ENCODE peak calls at places on chromosome 1, in four cellular contexts. V, M, P and O are unnamed samples.

GRCh38 chr1:85611390-85611789 is 30.8 kb downstream of the CCN1 start:
- DNase-seq in M (no peak), P (no peak), V (no peak), O (no peak)

GRCh38 chr1:41427022-41427942 is 57.2 kb downstream of the EDN2 start:
- DNase-seq in V (no peak), M (no peak), P (no peak), O (no peak)

GRCh38 chr1:114482585-114482984 is 28.4 kb downstream of the TRIM33 start:
- DNase-seq in P (peak), V (no peak), M (peak), O (no peak)

GRCh38 chr1:33169290-33170055 is 12.4 kb downstream of the TRIM62 start:
- DNase-seq in V (no peak), M (no peak), P (no peak), O (no peak)

GRCh38 chr1:55813619-55814018 is 598.5 kb upstream of the USP24 start:
- DNase-seq in M (no peak), P (no peak), V (no peak), O (no peak)

GRCh38 chr1:110207831-110208230 is 2.3 kb upstream of the KCNC4 start:
- DNase-seq in P (peak), M (peak), V (peak), O (peak)

GRCh38 chr1:26582836-26583460 is 53.4 kb downstream of the RPS6KA1 start:
- DNase-seq in V (peak), M (peak), P (peak), O (no peak)

GRCh38 chr1:178521241-178521640 is 8.3 kb downstream of the TEX35 start:
- DNase-seq in V (no peak), P (no peak), M (no peak), O (no peak)

GRCh38 chr1:53561488-53562115 is 102.4 kb downstream of the DMRTB1 start:
- DNase-seq in M (no peak), P (no peak), V (peak), O (no peak)

GRCh38 chr1:246149543-246149942 is 357.5 kb downstream of the SMYD3 start:
- DNase-seq in M (no peak), P (no peak), V (no peak), O (no peak)

GRCh38 chr1:19514391-19514831 is 29.1 kb upstream of the CAPZB start:
- DNase-seq in V (no peak), M (no peak), P (no peak), O (no peak)

GRCh38 chr1:178361847-178362246 is 134.9 kb downstream of the CLEC20A start:
- DNase-seq in V (no peak), P (peak), M (no peak), O (no peak)

GRCh38 chr1:44485933-44486475 is 80.9 kb downstream of the RNF220 start:
- DNase-seq in V (no peak), P (peak), M (no peak), O (no peak)

GRCh38 chr1:166351676-166352075 is 184.9 kb upstream of the FAM78B start:
- DNase-seq in V (no peak), P (no peak), M (no peak), O (no peak)

GRCh38 chr1:67700220-67700619 is 15.2 kb downstream of the GADD45A start:
- DNase-seq in V (no peak), P (no peak), M (no peak), O (no peak)

GRCh38 chr1:167333114-167333513 is 112.4 kb downstream of the POU2F1 start:
- DNase-seq in M (no peak), P (no peak), V (no peak), O (no peak)

GRCh38 chr1:17569200-17570139 is 30.0 kb downstream of the ARHGEF10L start:
- DNase-seq in M (no peak), P (peak), V (peak), O (no peak)

GRCh38 chr1:58412071-58412580 is 134.4 kb downstream of the OMA1 start:
- DNase-seq in P (no peak), M (no peak), V (no peak), O (no peak)

GRCh38 chr1:202143768-202144509 is 598 bp downstream of the ARL8A start:
- DNase-seq in M (peak), P (peak), V (no peak), O (peak)

GRCh38 chr1:228289996-228290881 is 82.4 kb downstream of the OBSCN start:
- DNase-seq in P (no peak), M (no peak), V (no peak), O (no peak)

GRCh38 chr1:173152585-173152984 is 54.5 kb downstream of the TNFSF4 start:
- DNase-seq in P (no peak), V (no peak), M (no peak), O (no peak)

GRCh38 chr1:173137116-173137515 is 70.0 kb downstream of the TNFSF4 start:
- DNase-seq in P (no peak), M (no peak), V (no peak), O (no peak)

GRCh38 chr1:36735939-36736730 is 253.4 kb upstream of the CSF3R start:
- DNase-seq in P (peak), M (no peak), V (no peak), O (no peak)

GRCh38 chr1:211705439-211706205 is 30.2 kb upstream of the NEK2 start:
- DNase-seq in V (no peak), M (no peak), P (no peak), O (no peak)

GRCh38 chr1:165253818-165254254 is 102.7 kb downstream of the LMX1A start:
- DNase-seq in P (no peak), M (no peak), V (no peak), O (no peak)

GRCh38 chr1:171487038-171487437 is 1.7 kb downstream of the PRRC2C start:
- DNase-seq in P (no peak), M (no peak), V (no peak), O (no peak)

GRCh38 chr1:34970220-34970735 is 14.9 kb downstream of the TMEM35B start:
- DNase-seq in M (peak), V (no peak), P (no peak), O (no peak)

GRCh38 chr1:213374369-213374768 is 323.3 kb downstream of the RPS6KC1 start:
- DNase-seq in M (peak), P (peak), V (no peak), O (no peak)

GRCh38 chr1:3638676-3639075 is 11.2 kb downstream of the WRAP73 start:
- DNase-seq in V (no peak), P (no peak), M (peak), O (no peak)

GRCh38 chr1:98854137-98854536 is 150.5 kb downstream of the PLPPR5 start:
- DNase-seq in M (no peak), V (no peak), P (no peak), O (no peak)

GRCh38 chr1:229068266-229069043 is 202.5 kb upstream of the RAB4A start:
- DNase-seq in M (no peak), V (peak), P (peak), O (no peak)

GRCh38 chr1:38334930-38335592 is 288.5 kb upstream of the POU3F1 start:
- DNase-seq in P (peak), M (no peak), V (no peak), O (no peak)

GRCh38 chr1:31541201-31541600 is 35.1 kb upstream of the TINAGL1 start:
- DNase-seq in V (no peak), P (no peak), M (no peak), O (no peak)
- TF ChIP-seq CTCF in V (no peak), P (no peak), M (no peak), O (no peak)

DNA sequence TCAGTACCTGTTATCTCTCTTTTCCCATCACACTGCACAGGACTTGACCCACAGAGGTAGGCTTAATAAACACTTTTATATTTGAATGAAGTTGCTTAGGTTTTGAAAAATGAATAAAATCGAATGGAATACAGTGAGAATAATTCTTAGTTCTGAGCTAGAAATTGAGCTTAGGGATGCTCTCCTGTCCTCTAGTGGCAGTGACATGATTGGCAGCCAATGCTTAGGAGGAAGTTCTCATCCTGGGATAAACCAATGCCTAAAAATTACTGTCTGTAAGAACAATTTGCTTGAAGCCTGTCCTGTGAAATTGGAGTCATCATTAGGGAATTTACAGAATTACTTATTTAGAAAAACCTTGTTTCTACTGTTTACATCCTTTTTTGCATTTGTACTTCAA is 21.3 kb upstream of the CYP4X1 start:
- DNase-seq in M (no peak), V (no peak), P (peak), O (no peak)
- TF ChIP-seq CTCF in M (peak), V (peak), P (peak), O (no peak)

GRCh38 chr1:200294241-200294640 is 115.6 kb downstream of the ZNF281 start:
- DNase-seq in M (no peak), V (no peak), P (no peak), O (no peak)

GRCh38 chr1:200292699-200293098 is 117.1 kb downstream of the ZNF281 start:
- DNase-seq in M (no peak), P (no peak), V (no peak), O (no peak)

GRCh38 chr1:200288226-200288625 is 121.6 kb downstream of the ZNF281 start:
- DNase-seq in M (no peak), P (no peak), V (no peak), O (no peak)

GRCh38 chr1:200291106-200291505 is 118.7 kb downstream of the ZNF281 start:
- DNase-seq in V (no peak), M (no peak), P (no peak), O (no peak)

DNA sequence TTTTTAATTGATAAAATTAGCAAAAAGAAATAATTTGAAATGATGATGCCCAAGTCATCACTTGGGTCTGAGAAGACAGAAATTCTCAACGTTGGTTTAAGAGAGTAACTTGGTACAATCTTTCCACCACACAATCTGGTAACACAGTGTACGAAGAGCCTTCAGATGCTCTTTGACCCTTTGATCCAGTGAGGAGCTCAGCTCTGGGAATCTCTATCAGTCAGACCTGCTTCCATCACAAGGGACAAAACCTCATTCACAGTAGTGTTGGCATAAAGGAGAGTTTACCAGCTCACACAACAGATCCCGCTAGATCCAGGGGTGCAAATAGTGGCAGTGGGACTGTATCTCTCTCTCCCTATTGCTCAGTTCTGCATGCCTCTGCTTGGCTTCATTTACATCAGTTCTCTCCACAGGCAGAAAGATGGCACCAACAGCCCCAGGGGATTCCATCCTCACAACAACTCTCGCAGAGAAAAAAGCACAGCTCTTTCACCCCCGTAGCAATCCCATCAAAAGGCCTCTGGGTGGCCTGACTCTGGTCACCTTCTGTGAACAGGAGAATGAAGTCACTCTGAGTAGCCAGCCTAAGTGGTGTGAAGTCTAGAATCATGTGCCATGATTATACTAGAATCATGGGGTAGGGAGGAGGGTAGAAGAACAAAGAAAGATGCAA is 119.7 kb downstream of the ZNF281 start:
- DNase-seq in P (peak), V (no peak), M (no peak), O (no peak)
- TF ChIP-seq CTCF in P (no peak), V (no peak), M (no peak), O (no peak)

GRCh38 chr1:111831153-111831552 is 75.5 kb downstream of the DDX20 start:
- DNase-seq in P (no peak), M (no peak), V (no peak), O (no peak)

GRCh38 chr1:111832521-111833155 is 76.9 kb downstream of the DDX20 start:
- DNase-seq in P (no peak), V (no peak), M (no peak), O (no peak)

GRCh38 chr1:111834956-111835355 is 79.3 kb downstream of the DDX20 start:
- DNase-seq in M (no peak), V (no peak), P (no peak), O (no peak)

GRCh38 chr1:111836111-111836510 is 80.4 kb downstream of the DDX20 start:
- DNase-seq in M (no peak), V (no peak), P (no peak), O (no peak)

GRCh38 chr1:111833334-111833733 is 77.6 kb downstream of the DDX20 start:
- DNase-seq in P (no peak), M (no peak), V (no peak), O (no peak)
- TF ChIP-seq CTCF in P (no peak), M (no peak), V (no peak), O (no peak)

GRCh38 chr1:156461781-156462647 is 38.6 kb downstream of the MEF2D start:
- DNase-seq in P (no peak), M (no peak), V (no peak), O (no peak)
- TF ChIP-seq CTCF in P (no peak), M (no peak), V (no peak), O (no peak)

GRCh38 chr1:72341661-72342060 is 59.3 kb upstream of the NEGR1 start:
- DNase-seq in P (no peak), M (no peak), V (no peak), O (no peak)
- TF ChIP-seq CTCF in P (no peak), M (no peak), V (no peak), O (no peak)

GRCh38 chr1:39713557-39713956 is 22.3 kb upstream of the HPCAL4 start:
- DNase-seq in V (no peak), M (no peak), P (no peak), O (no peak)

GRCh38 chr1:39707506-39707905 is 16.3 kb upstream of the HPCAL4 start:
- DNase-seq in V (no peak), P (no peak), M (no peak), O (no peak)

DNA sequence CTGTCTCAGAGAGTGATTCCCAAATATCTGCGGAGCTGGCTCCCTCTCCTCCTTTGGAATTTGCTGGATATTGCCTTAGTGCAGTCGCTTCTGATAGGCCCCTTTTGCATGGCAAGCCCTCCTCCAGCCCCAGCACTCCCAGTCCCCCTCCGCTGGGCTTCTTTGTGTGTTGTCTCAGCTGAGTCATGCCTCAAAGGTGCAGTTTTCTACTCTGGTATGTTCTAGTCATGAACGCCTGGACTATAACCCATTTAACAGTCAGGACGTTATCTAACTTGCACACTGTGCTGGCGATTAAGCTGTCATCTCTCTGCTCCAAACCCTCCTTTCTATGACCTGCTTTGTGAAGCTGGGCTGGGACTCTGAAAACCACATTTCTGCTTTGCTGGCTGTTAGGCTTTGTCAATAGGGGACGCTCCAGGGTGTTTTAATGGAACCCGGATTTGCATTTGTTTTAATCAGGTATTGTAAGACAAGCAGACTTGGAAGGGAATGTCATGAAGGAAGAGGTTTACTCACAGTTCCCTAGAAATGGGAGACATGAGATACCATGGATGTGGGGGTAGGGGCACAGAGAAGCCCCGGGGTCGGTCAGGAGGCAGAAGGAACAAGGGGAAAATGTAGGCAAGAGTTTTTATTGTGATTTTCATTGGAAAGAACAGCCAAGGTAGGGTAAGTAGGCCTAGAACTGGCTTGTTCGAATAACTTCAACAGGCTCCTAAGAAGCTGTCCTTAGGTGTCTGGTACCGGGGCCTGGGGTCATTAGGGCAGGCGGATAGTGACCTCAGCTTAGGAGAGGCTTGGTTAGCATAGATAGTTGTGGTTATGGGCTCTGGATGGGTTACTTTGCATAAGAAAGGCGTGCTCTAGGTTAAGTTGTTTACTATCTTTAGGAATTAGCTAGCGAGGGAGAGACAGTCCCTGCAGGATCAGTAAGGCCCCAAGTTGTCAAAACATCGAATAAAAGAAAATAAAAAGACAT is 20.4 kb upstream of the HPCAL4 start:
- DNase-seq in V (no peak), P (no peak), M (no peak), O (no peak)
- TF ChIP-seq CTCF in V (no peak), P (no peak), M (no peak), O (no peak)

GRCh38 chr1:73948021-73948420 is 250.0 kb downstream of the LRRIQ3 start:
- DNase-seq in P (no peak), M (no peak), V (no peak), O (no peak)
- TF ChIP-seq CTCF in P (no peak), M (no peak), V (no peak), O (no peak)

DNA sequence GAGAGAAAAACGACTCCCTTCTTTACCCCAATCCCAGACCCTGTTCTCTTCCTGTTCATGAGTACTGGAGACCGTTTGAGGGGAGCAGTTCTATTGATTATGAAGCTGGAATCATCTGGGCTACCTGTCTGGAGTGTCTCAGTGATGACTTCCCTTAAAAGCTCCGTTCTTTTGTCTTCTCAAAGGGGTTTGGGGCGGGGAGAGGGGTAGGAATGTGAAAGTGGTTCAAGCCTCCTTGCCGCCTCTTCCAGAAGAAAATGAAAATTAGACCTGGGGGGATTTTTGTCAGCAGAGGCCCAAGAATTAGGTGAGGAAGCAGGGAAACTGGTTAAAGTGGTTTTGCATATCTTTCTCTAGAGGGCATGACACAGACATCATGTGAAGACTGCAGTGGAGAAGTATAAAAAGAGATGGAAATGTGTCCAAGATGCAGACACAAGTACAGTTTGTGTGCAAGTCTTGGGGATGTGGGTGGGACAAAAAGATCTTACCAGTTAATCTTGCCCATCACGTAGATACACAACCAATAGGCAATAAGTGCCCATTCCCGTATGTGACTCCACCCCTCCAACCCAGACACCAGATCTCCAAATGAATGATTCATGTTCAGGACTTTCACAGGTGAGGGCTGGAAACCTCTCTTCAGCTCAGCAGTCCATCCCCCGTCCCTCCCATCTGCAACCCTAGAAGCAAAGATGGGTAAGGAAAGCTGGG is 470 bp upstream of the MTMR11 start:
- DNase-seq in V (peak), P (no peak), M (no peak), O (no peak)
- TF ChIP-seq CTCF in V (no peak), P (no peak), M (no peak), O (no peak)

DNA sequence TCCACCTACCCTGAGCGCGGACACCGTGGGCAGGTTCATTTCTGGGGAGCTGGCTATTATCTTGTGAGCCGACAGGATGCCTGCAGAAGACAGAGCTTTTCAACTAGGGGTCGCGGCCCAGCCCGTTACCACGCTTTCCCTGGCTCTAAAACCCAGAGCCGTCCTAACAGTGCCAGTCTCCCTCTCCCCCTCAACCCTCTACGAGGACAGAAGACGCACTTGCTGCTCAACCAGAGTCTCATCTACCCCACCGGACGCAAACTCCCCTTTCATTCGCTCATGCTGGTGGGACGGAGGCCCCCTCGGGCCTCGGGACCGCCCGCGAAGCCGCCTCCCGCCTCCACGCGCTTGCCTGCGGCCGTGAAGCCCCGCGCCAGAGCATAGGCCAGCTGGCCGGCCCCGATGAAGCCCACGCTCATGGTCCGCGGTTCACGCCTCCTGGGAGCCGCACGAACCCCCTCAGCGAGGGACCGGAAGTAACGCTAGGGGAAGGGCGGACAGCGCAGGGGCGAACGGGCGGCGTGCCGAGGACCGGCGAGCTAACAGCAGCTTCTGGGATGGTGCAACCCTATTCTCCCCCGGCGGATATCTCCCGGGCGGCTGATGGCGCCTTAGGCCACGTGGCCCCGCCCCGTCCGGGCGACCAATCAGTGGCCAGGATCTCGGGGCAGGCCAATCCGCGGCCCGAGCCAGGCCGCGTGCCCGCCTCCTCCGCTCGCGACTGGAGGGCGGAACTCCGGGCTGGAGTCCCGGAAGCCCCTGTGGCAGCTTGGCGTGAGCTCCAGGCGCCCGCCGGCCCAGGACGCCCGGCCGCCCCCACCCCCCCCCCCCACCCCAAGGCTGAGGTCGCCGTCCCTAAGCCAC is at the start of gene PYCR2:
- DNase-seq in P (peak), V (peak), M (peak), O (peak)
- TF ChIP-seq CTCF in P (no peak), V (peak), M (no peak), O (no peak)